ENCODE peak calls at places on chromosomes 12 and 14, in nine cellular contexts. H is Peyer's patch; P is activated naive CD4-positive, alpha-beta T cell; V is ELF-1; I is RWPE1; G is NT2/D1; N is myocyte; J is Calu3; K is lung. M is an unnamed sample.

GRCh38 chr12:75964150-75964549 is 67.4 kb downstream of the PHLDA1 start:
- DNase-seq in H (peak), V (no peak), K (peak), I (no peak), G (no peak), J (no peak), N (no peak), P (no peak), M (no peak)

GRCh38 chr12:56679834-56680575 is 8.1 kb downstream of the PTGES3 start:
- DNase-seq in H (peak), G (no peak), V (no peak), I (no peak), J (no peak), N (no peak), K (no peak), P (no peak), M (no peak)

GRCh38 chr12:113244015-113244983 is 23.0 kb downstream of the TPCN1 start:
- DNase-seq in I (peak), P (no peak), K (peak), V (no peak), H (peak), N (peak), J (peak), G (no peak), M (peak)

GRCh38 chr14:63524537-63525155 is 18.5 kb downstream of the PPP2R5E start:
- DNase-seq in N (no peak), K (no peak), H (peak), J (peak), I (no peak), V (no peak), P (no peak), G (no peak), M (no peak)

GRCh38 chr12:76820888-76821482 is 57.1 kb downstream of the ZDHHC17 start:
- DNase-seq in N (peak), V (peak), P (no peak), I (peak), G (peak), J (peak), K (no peak), H (no peak), M (peak)

GRCh38 chr12:15700595-15700994 is 88.6 kb downstream of the EPS8 start:
- DNase-seq in N (peak), G (no peak), H (no peak), P (no peak), K (no peak), V (no peak), J (peak), I (peak), M (peak)

GRCh38 chr12:54549774-54550451 is 512 bp downstream of the PDE1B start:
- DNase-seq in J (no peak), P (peak), N (no peak), K (no peak), I (peak), V (no peak), H (peak), G (no peak), M (peak)

GRCh38 chr14:101636081-101636560 is 74.8 kb downstream of the DIO3 start:
- DNase-seq in N (peak), V (no peak), P (no peak), H (no peak), J (no peak), I (no peak), K (no peak), G (no peak), M (no peak)

GRCh38 chr14:81176224-81176623 is 44.5 kb downstream of the GTF2A1 start:
- DNase-seq in I (no peak), H (peak), K (peak), V (no peak), P (no peak), J (no peak), N (no peak), G (no peak), M (no peak)

GRCh38 chr14:52792097-52792415 is 649 bp upstream of the GNPNAT1 start:
- DNase-seq in K (no peak), V (no peak), H (no peak), N (no peak), G (no peak), I (no peak), J (no peak), P (no peak), M (no peak)

M was measured in H4.